ENCODE peak calls at places on chromosomes 16 and 17, in four cellular contexts. B, H, S and E are unnamed samples.

GRCh38 chr16:48435906-48436305 is 50.7 kb upstream of the SIAH1 start:
- DNase-seq in B (no peak), H (no peak), S (no peak), E (no peak)

GRCh38 chr17:43982171-43982570 is 22.3 kb upstream of the NAGS start:
- DNase-seq in B (no peak), H (no peak), S (no peak), E (no peak)

GRCh38 chr17:48139948-48140347 is 32.4 kb downstream of the SNX11 start:
- DNase-seq in B (no peak), H (no peak), S (no peak), E (no peak)

GRCh38 chr17:15261063-15261817 is 3.9 kb downstream of the PMP22 start:
- DNase-seq in B (peak; percentile 48), H (peak; percentile 55), S (peak; percentile 56), E (peak; percentile 57)

GRCh38 chr16:78129349-78129748 is 29.9 kb downstream of the WWOX start:
- DNase-seq in B (no peak), H (no peak), S (no peak), E (no peak)

GRCh38 chr17:33732116-33732515 is 439.0 kb upstream of the ASIC2 start:
- DNase-seq in B (no peak), H (no peak), S (peak; percentile 1), E (no peak)

GRCh38 chr17:65561394-65562205 is at the start of gene AXIN2:
- DNase-seq in B (peak; percentile 93), H (peak; percentile 93), S (peak; percentile 90), E (peak; percentile 87)

GRCh38 chr16:66444049-66444481 is 17.0 kb downstream of the BEAN1 start:
- DNase-seq in B (no peak), H (no peak), S (no peak), E (no peak)

GRCh38 chr17:81401727-81402529 is 6.7 kb downstream of the BAHCC1 start:
- DNase-seq in B (peak; percentile 61), H (no peak), S (peak; percentile 51), E (no peak)

GRCh38 chr16:83366228-83366627 is 441.6 kb upstream of the HSBP1 start:
- DNase-seq in B (no peak), H (no peak), S (no peak), E (no peak)

GRCh38 chr16:79395631-79396030 is 204.9 kb downstream of the MAF start:
- DNase-seq in B (no peak), H (no peak), S (no peak), E (no peak)

GRCh38 chr16:28189237-28189636 is 22.5 kb downstream of the XPO6 start:
- DNase-seq in B (no peak), H (no peak), S (peak; percentile 43), E (no peak)

GRCh38 chr16:66370786-66371684 is 4.5 kb downstream of the CDH5 start:
- DNase-seq in B (no peak), H (no peak), S (no peak), E (no peak)

GRCh38 chr17:56653877-56654276 is 60.4 kb downstream of the NOG start:
- DNase-seq in B (no peak), H (no peak), S (peak; percentile 37), E (peak; percentile 39)

GRCh38 chr17:62653002-62653830 is 25.7 kb downstream of the MRC2 start:
- DNase-seq in B (peak; percentile 77), H (peak; percentile 65), S (peak; percentile 55), E (no peak)
- H3K4me3 ChIP-seq in B (peak overlapping the region; percentile 61), H (peak overlapping the region; percentile 28), S (peak overlapping the region; percentile 49), E (peak overlapping the region; percentile 51)

GRCh38 chr17:80279895-80280294 is 19.2 kb downstream of the RNF213 start:
- DNase-seq in B (peak; percentile 73), H (no peak), S (peak; percentile 65), E (peak; percentile 82)
- TF ChIP-seq CTCF in B (peak; percentile 47), H (no peak), S (no peak), E (peak; percentile 52)

GRCh38 chr17:79036609-79037008 is 12.6 kb downstream of the C1QTNF1 start:
- DNase-seq in B (no peak), H (no peak), S (peak; percentile 92), E (peak; percentile 54)
- H3K4me3 ChIP-seq in B (no peak overlapping the region), H (no peak overlapping the region), S (no peak overlapping the region), E (no peak overlapping the region)

GRCh38 chr17:75898065-75898464 is 1.3 kb upstream of the TRIM65 start:
- DNase-seq in B (no peak), H (no peak), S (no peak), E (no peak)

GRCh38 chr17:75898791-75899190 is 2.0 kb upstream of the TRIM65 start:
- DNase-seq in B (no peak), H (no peak), S (no peak), E (no peak)

GRCh38 chr17:75897076-75898019 is 597 bp upstream of the TRIM65 start:
- DNase-seq in B (no peak), H (no peak), S (no peak), E (no peak)

GRCh38 chr17:75894049-75894742 is 2.6 kb downstream of the TRIM65 start:
- DNase-seq in B (no peak), H (no peak), S (no peak), E (no peak)

GRCh38 chr17:75896360-75897075 is at the start of gene TRIM65:
- DNase-seq in B (peak; percentile 90), H (peak; percentile 89), S (peak; percentile 78), E (peak; percentile 56)
- TF ChIP-seq CTCF in B (peak; percentile 62), H (peak; percentile 52), S (peak; percentile 22), E (peak; percentile 37)

DNA sequence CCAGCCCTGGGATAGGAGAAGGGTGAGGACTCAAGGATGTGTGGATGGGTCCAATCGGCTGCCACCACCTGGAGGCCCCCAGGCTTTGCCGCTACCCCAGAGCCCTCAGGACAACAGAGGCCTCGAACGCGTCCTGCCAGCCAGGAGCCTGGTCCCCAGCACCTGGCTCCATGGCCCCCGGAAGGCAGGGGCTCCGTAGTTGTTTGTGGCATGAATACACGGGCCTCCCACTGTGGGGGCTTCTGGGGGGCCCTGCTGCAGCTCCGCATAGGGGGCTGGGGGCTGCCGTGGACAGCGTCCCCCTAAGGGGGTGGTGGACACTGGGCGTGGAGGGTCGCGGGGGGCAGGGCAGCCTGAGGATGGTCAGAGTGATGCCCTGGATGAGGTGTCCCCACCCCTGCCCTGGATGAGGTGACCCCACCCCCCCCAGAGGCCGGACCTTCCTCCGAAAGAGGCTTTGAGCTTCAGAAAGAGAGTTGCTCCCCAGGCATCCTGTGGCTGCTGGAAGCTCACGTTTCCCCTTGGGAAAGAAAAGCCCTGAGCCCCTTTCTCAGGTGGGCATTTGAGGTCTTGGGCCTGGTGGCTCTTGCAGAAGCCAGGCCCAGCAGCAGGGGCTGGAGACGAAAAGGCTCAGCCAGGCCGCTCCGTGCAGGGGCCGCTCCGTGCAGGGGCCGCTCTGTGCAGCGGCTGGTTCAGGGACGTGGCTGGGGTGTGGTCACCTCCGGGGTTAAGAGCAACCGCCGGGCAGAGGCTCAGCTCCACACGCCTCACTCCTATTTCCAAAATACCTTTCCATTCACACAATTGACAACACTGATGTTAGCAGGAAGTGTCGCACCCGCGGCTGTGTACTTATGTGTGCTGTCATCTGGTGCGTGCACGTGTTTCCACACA is 40.3 kb upstream of the GNG13 start:
- DNase-seq in B (no peak), H (no peak), S (no peak), E (no peak)
- H3K4me3 ChIP-seq in B (no peak overlapping the region), H (no peak overlapping the region), S (no peak overlapping the region), E (no peak overlapping the region)

GRCh38 chr17:7404737-7405412 is 978 bp upstream of the TMEM256 start:
- DNase-seq in B (peak; percentile 64), H (peak; percentile 42), S (no peak), E (peak; percentile 32)
- TF ChIP-seq CTCF in B (no peak), H (no peak), S (no peak), E (no peak)

DNA sequence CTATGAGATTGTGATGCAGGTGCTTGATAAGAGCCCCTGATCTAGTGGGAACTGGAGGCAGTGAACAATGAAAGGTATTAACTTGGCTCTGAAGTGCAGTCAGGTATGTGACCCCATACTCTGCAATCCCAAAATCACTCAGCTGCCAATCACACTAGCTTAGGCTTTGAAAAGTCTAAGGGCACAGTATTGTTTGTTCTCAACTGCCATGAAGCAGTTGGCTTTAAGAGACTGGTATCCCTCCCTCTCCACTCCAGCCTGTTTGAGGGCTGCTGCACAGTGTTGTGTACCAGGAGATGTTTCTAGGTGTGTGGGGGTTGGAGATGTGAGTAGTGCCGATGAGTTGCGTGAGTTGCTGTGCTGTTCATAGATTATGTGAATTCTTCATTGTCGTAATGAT is 2.4 kb downstream of the YPEL2 start:
- DNase-seq in B (no peak), H (no peak), S (no peak), E (no peak)
- H3K4me3 ChIP-seq in B (peak overlapping the region; percentile 99), H (no peak overlapping the region), S (no peak overlapping the region), E (no peak overlapping the region)

DNA sequence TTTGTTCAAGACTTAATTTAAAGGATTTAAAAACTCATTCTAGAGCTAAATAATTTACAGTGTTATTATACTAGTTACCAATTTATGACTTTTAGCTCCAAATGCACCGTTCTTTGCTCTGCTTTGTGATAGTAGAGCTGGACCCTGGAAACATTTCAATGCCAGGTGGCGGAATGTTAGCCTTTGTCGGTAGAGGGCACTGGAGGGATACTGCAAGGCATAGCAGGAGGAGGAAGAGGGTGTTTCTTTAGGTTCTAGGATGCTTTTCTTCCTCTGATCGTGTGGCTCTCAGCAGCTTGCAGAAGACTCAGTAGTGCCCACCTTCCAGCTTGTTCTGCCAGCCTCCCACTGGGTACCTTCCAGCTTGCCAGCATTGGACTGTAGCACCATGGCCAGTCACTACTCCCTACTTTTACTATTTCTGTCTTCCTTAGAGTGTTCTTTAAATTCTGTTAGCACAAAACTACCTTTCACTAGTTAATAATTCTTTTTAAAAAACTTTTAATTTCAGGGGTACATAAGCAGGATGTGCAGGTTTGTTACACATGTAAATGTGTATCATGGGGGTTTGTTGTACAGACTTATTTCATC is 325.3 kb downstream of the UTP18 start:
- DNase-seq in B (no peak), H (peak; percentile 16), S (no peak), E (no peak)
- TF ChIP-seq CTCF in B (peak; percentile 64), H (peak; percentile 31), S (no peak), E (no peak)

DNA sequence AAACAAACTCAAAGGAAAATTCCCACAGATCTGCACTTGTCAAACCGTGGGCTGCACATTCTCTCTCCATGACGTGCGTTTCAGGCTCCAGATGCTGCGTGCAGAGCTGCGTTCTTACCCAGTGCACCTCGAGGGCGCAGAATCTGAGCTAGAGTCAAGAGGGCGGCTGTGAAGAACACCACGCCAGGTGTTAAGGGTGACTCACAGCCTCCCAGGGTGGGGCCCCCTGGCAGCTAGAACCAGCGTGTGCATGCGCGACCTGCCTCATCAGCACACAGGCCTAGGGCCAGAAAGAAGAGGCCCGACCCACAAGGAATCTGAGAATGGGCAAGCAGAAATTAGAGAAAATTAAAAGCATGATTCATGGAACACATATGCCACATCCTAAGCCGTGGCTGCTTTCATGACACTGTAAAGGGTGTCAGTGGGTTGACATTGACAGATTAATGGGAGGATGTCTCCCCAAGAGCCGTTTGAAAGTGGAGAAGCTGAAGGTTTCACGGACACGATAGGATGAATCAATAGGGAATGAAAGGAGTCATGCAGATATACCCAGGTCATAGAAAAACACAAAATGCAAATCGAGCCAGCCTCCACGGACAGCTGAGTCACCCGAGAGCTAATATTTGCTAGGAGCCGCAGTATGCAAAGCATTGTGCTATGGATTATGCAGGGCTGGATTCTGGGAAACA is 29.0 kb downstream of the MARCHF10 start:
- DNase-seq in B (no peak), H (peak; percentile 75), S (peak; percentile 93), E (peak; percentile 97)
- H3K4me3 ChIP-seq in B (no peak overlapping the region), H (no peak overlapping the region), S (no peak overlapping the region), E (peak overlapping the region; percentile 26)